ENCODE peak calls at places on chromosome 19, in six cellular contexts. Y is HepG2, T is GM12878, W is K562, J is GM12891, F is H1. V is an unnamed sample.

GRCh38 chr19:51016798-51017683 is 2.5 kb downstream of the KLK10 start:
- DNase-seq in J (no peak), W (peak; percentile 83), T (no peak), Y (peak; percentile 31), F (peak; percentile 98), V (no peak)

GRCh38 chr19:4367781-4368127 is 24.4 kb downstream of the MPND start:
- DNase-seq in W (no peak), F (peak; percentile 38), J (no peak), T (no peak), Y (no peak), V (no peak)

GRCh38 chr19:36775768-36776167 is 3.2 kb upstream of the ZNF850 start:
- DNase-seq in Y (no peak), T (no peak), J (no peak), W (no peak), F (no peak), V (no peak)

GRCh38 chr19:43555185-43555770 is 20.0 kb downstream of the XRCC1 start:
- DNase-seq in J (peak; percentile 70), Y (peak; percentile 62), F (peak; percentile 95), W (peak; percentile 75), T (no peak), V (peak; percentile 68)

GRCh38 chr19:10812902-10813404 is 23.1 kb downstream of the TMED1 start:
- DNase-seq in J (no peak), T (no peak), W (peak; percentile 80), Y (no peak), F (no peak), V (no peak)

GRCh38 chr19:21434516-21434915 is 37.6 kb downstream of the ZNF493 start:
- DNase-seq in J (no peak), T (no peak), Y (no peak), W (no peak), F (no peak), V (no peak)

GRCh38 chr19:4380254-4380727 is 20.1 kb downstream of the SH3GL1 start:
- DNase-seq in F (no peak), Y (no peak), T (no peak), J (no peak), W (no peak), V (no peak)

GRCh38 chr19:55913643-55914268 is 18.4 kb downstream of the NLRP13 start:
- DNase-seq in J (no peak), W (peak; percentile 15), F (no peak), Y (no peak), T (no peak), V (no peak)

GRCh38 chr19:11848594-11849263 is at the start of gene ZNF439:
- DNase-seq in T (peak; percentile 52), Y (peak; percentile 85), F (peak; percentile 46), W (peak; percentile 40), J (peak; percentile 71), V (peak; percentile 66)

GRCh38 chr19:58387338-58388174 is 487 bp downstream of the RPS5 start:
- DNase-seq in W (no peak), J (no peak), T (no peak), F (no peak), Y (no peak), V (no peak)

GRCh38 chr19:11478167-11479089 is 2.4 kb downstream of the ELAVL3 start:
- DNase-seq in T (no peak), W (no peak), F (no peak), J (no peak), Y (no peak), V (peak; percentile 9)

GRCh38 chr19:21482863-21483276 is 22.5 kb upstream of the ZNF429 start:
- DNase-seq in T (no peak), J (peak; percentile 52), Y (peak; percentile 6), F (peak; percentile 82), W (peak; percentile 30), V (no peak)

GRCh38 chr19:40254714-40255418 is 28.4 kb upstream of the CCNP start:
- DNase-seq in Y (no peak), W (no peak), T (no peak), J (no peak), F (no peak), V (no peak)

GRCh38 chr19:49359851-49360845 is 2.1 kb downstream of the TEAD2 start:
- DNase-seq in J (no peak), Y (no peak), T (no peak), W (no peak), F (no peak), V (no peak)

GRCh38 chr19:46426506-46427162 is 2.1 kb downstream of the PNMA8C start:
- DNase-seq in Y (peak; percentile 71), W (peak; percentile 84), F (peak; percentile 91), T (no peak), J (peak; percentile 62), V (no peak)

GRCh38 chr19:35872180-35872579 is 3.8 kb downstream of the APLP1 start:
- DNase-seq in F (no peak), J (no peak), T (no peak), W (no peak), Y (no peak), V (no peak)

GRCh38 chr19:34241513-34242337 is 12.6 kb upstream of the GARRE1 start:
- DNase-seq in J (no peak), T (no peak), W (no peak), F (peak; percentile 83), Y (peak; percentile 53), V (no peak)

GRCh38 chr19:7242601-7243258 is 51.5 kb downstream of the INSR start:
- DNase-seq in W (no peak), J (no peak), T (peak; percentile 77), Y (no peak), F (no peak), V (no peak)

GRCh38 chr19:47445937-47446402 is 25.7 kb downstream of the SLC8A2 start:
- DNase-seq in J (no peak), T (no peak), F (peak; percentile 65), Y (no peak), W (peak; percentile 72), V (no peak)

GRCh38 chr19:50427997-50428425 is 4.7 kb upstream of the MYBPC2 start:
- DNase-seq in Y (no peak), T (no peak), W (no peak), J (no peak), F (peak; percentile 84), V (no peak)

GRCh38 chr19:29887498-29887897 is 54.5 kb upstream of the URI1 start:
- DNase-seq in W (peak; percentile 27), F (no peak), J (no peak), T (no peak), Y (no peak), V (no peak)

GRCh38 chr19:58350001-58350801 is 3.1 kb downstream of the A1BG start:
- DNase-seq in F (no peak), W (no peak), J (no peak), T (no peak), Y (no peak), V (no peak)

GRCh38 chr19:5452594-5453565 is 2.3 kb upstream of the ZNRF4 start:
- DNase-seq in Y (peak; percentile 44), J (no peak), W (peak; percentile 87), T (no peak), F (no peak), V (no peak)

GRCh38 chr19:40601061-40601973 is at the start of gene LTBP4:
- DNase-seq in T (no peak), J (no peak), Y (no peak), F (no peak), W (peak; percentile 76), V (no peak)

GRCh38 chr19:7397687-7398086 is 49.0 kb downstream of the ARHGEF18 start:
- DNase-seq in J (no peak), T (no peak), Y (peak; percentile 56), F (no peak), W (no peak), V (no peak)

GRCh38 chr19:31285744-31286143 is 63.5 kb downstream of the TSHZ3 start:
- DNase-seq in T (no peak), F (no peak), W (no peak), Y (no peak), J (no peak), V (no peak)

GRCh38 chr19:12730054-12730453 is 4.4 kb downstream of the TRIR start:
- DNase-seq in W (no peak), Y (no peak), J (no peak), F (no peak), T (no peak), V (no peak)

GRCh38 chr19:16207063-16207462 is 9.4 kb downstream of the AP1M1 start:
- DNase-seq in W (no peak), J (no peak), T (no peak), Y (no peak), F (no peak), V (no peak)

GRCh38 chr19:47573076-47574026 is at the start of gene ZNF541:
- DNase-seq in T (no peak), J (peak; percentile 23), F (no peak), Y (no peak), W (peak; percentile 70), V (no peak)

GRCh38 chr19:46629546-46630025 is 4.7 kb upstream of the PTGIR start:
- DNase-seq in W (no peak), T (no peak), Y (no peak), F (no peak), J (no peak), V (no peak)

GRCh38 chr19:56132316-56132822 is 8.7 kb upstream of the ZNF444 start:
- DNase-seq in F (no peak), T (no peak), J (no peak), W (no peak), Y (peak; percentile 50), V (no peak)

DNA sequence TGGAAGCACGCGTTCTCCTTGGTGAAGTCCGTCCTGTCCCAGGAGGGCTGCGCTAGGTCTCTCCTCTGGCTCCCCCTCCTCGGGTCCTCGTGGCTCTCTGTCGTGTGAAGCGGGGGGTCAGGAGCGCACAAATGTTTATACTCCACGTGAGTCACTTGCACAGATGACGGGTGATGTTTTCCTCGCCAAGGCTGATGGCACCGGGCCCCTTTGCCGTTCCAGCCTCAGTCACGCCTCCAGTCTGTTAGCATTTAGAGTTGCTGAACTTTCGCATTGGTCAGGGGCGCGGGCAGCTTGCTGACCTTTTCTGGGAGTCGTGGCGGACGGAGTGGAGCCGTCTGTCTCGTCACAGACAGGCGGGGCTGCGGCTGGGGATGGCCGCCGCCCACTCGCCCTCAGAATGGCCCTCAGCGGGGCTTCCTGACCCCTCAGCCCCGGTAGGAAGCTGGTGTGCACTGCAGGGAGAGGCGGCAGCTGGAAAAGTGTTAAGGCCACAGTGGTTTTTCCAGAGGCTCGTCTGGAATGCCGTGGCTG is 13.7 kb downstream of the KLHL26 start:
- DNase-seq in J (no peak), W (peak; percentile 62), T (no peak), Y (no peak), F (no peak), V (no peak)
- TF ChIP-seq POLR2AphosphoS5 in J (no peak), W (no peak), T (no peak), Y (no peak), F (no peak), V (no peak)

GRCh38 chr19:804419-805160 is 7.3 kb downstream of the PTBP1 start:
- DNase-seq in W (no peak), J (no peak), T (no peak), F (no peak), Y (no peak), V (no peak)
- TF ChIP-seq TAF1 in W (no peak), J (no peak), T (no peak), F (no peak), Y (no peak), V (no peak)

GRCh38 chr19:2474232-2475017 is 1.5 kb upstream of the GADD45B start:
- DNase-seq in Y (peak; percentile 76), T (no peak), W (peak; percentile 87), F (peak; percentile 94), J (peak; percentile 82), V (peak; percentile 86)
- TF ChIP-seq POLR2A in Y (no peak), T (no peak), W (no peak), F (no peak), J (no peak), V (no peak)

DNA sequence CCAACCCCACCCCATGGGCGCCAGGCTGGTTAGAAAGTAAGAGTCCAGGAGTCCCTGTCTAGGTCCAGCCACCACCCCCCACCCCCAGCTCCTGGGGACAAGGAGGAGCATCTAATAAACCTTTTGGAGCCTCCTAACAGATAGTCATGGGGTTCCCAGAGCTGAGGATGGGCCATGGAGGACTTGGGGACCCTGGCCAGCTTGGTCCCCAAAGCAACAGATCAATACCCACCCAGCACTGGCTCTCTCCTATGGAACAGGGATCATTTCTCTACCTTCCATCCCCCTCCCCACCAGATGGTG is 9.4 kb downstream of the NR2F6 start:
- DNase-seq in F (peak; percentile 70), J (no peak), T (no peak), Y (no peak), W (no peak), V (no peak)
- TF ChIP-seq POLR2AphosphoS5 in F (no peak), J (no peak), T (no peak), Y (no peak), W (no peak), V (no peak)